ENCODE peak calls at places on chromosomes 1 and 21, in six cellular contexts. M is HCT116, H is GM23248, E is tibial artery, K is mesenchymal stem cell, T is NT2/D1. D is an unnamed sample.
A peak's percentile ranks its signal among the peaks of the same experiment; 100 is the strongest.

GRCh38 chr1:187509091-187509490 is 680.3 kb downstream of the PLA2G4A start:
- DNase-seq in T (no peak), H (peak; percentile 4), M (no peak), K (peak; percentile 14), E (no peak), D (no peak)

GRCh38 chr1:8104278-8105236 is 78.4 kb upstream of the ERRFI1 start:
- DNase-seq in E (no peak), T (no peak), H (no peak), M (no peak), K (no peak), D (no peak)

GRCh38 chr1:218705911-218706893 is 361.1 kb downstream of the TGFB2 start:
- DNase-seq in M (peak; percentile 93), K (peak; percentile 96), T (no peak), E (no peak), H (peak; percentile 92), D (no peak)

GRCh38 chr1:241482761-241483250 is 36.7 kb downstream of the FH start:
- DNase-seq in M (peak; percentile 56), T (no peak), E (no peak), K (peak; percentile 36), H (peak; percentile 86), D (no peak)

GRCh38 chr21:43269461-43269860 is 100.7 kb downstream of the CRYAA start:
- DNase-seq in E (no peak), K (no peak), M (no peak), T (no peak), H (no peak), D (peak; percentile 28)

GRCh38 chr1:211698161-211699026 is 23.0 kb upstream of the NEK2 start:
- DNase-seq in M (peak; percentile 69), T (peak; percentile 77), H (peak; percentile 68), K (peak; percentile 60), E (peak; percentile 76), D (peak; percentile 82)

GRCh38 chr21:41601573-41602371 is 93.8 kb upstream of the TMPRSS2 start:
- DNase-seq in K (no peak), T (no peak), H (peak; percentile 62), E (peak; percentile 32), M (no peak), D (no peak)

GRCh38 chr21:42162831-42163510 is 56.0 kb upstream of the ABCG1 start:
- DNase-seq in T (no peak), M (no peak), H (peak; percentile 16), E (no peak), K (no peak), D (no peak)

GRCh38 chr21:26061437-26061836 is 109.1 kb downstream of the APP start:
- DNase-seq in T (no peak), H (peak; percentile 35), E (no peak), M (no peak), K (peak; percentile 92), D (no peak)

GRCh38 chr1:160665330-160666078 is 18.7 kb upstream of the SLAMF1 start:
- DNase-seq in E (no peak), K (peak; percentile 53), M (no peak), H (no peak), T (no peak), D (no peak)

GRCh38 chr1:2238361-2239055 is 10.4 kb downstream of the SKI start:
- DNase-seq in H (no peak), K (no peak), M (no peak), E (no peak), T (no peak), D (no peak)

GRCh38 chr1:59609245-59609644 is 205.5 kb upstream of the HOOK1 start:
- DNase-seq in T (no peak), E (no peak), K (no peak), M (no peak), H (no peak), D (no peak)

GRCh38 chr1:150555971-150556865 is 7.0 kb downstream of the ADAMTSL4 start:
- DNase-seq in T (no peak), K (peak; percentile 59), H (peak; percentile 0), M (no peak), E (no peak), D (no peak)

GRCh38 chr1:77560741-77561140 is 121.7 kb downstream of the ZZZ3 start:
- DNase-seq in H (no peak), K (no peak), E (no peak), T (no peak), M (no peak), D (no peak)

GRCh38 chr1:53326598-53327182 is 1.2 kb downstream of the LRP8 start:
- DNase-seq in E (no peak), H (peak; percentile 46), T (peak; percentile 36), K (peak; percentile 53), M (no peak), D (peak; percentile 73)

GRCh38 chr1:39326836-39327235 is 122.3 kb downstream of the MACF1 start:
- DNase-seq in T (no peak), H (peak; percentile 16), K (peak; percentile 34), M (no peak), E (no peak), D (no peak)

GRCh38 chr1:57879700-57880099 is 455.8 kb upstream of the DAB1 start:
- DNase-seq in H (no peak), T (no peak), E (no peak), K (no peak), M (no peak), D (no peak)

DNA sequence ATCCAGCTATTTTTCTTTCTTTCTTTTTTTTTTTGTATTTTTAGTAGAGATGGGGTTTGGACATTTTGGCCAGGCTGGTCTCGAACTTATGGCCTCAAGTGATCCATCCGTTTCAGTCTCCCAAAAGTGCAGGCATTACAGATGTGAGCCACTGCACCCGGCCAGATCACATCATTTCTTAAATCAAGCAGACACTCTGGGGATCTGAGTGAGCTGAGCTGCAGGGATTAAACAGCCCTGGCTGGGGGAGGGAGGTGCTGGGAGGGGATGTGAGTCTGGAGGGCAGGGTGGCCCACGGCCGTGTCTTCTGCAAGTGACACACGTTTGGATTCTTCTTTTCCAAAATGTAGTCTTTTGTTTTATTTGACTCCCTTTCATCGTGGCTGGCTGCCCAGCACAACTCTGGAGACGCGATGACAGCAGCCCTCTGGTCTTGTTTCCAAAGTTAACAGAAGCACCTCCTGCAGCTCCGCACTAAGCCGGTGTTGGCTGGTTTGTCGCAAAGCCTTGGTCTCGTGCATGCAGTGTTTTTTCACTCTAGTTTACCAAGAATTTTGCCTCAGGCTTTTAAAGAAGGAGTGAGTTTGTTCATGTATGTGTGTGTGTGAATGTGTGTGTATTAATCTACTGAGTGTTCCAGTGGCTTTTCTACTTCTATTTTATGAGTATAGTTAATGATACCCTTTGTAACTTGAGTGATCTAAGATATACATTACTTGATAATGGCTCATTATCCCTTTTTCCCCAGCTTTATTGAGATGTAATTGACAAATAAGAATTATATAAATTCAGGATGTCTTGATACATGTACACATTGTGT is 2.8 kb upstream of the KRTAP10-5 start:
- DNase-seq in E (no peak), K (no peak), T (no peak), H (no peak), M (no peak), D (no peak)
- H3K4me3 ChIP-seq in E (no peak overlapping the region), K (no peak overlapping the region), T (no peak overlapping the region), H (no peak overlapping the region), M (no peak overlapping the region), D (no peak overlapping the region)

GRCh38 chr1:23691499-23692307 is at the start of gene RPL11:
- DNase-seq in M (peak; percentile 93), T (peak; percentile 57), E (peak; percentile 96), K (peak; percentile 97), H (peak; percentile 98), D (peak; percentile 88)

GRCh38 chr1:23694371-23694770 is 2.8 kb downstream of the RPL11 start:
- DNase-seq in H (no peak), T (no peak), E (no peak), M (no peak), K (no peak), D (no peak)

GRCh38 chr1:23695667-23696066 is 4.1 kb downstream of the RPL11 start:
- DNase-seq in K (no peak), H (no peak), E (no peak), M (no peak), T (no peak), D (no peak)

GRCh38 chr1:23692308-23692871 is 784 bp downstream of the RPL11 start:
- DNase-seq in E (no peak), T (no peak), H (peak; percentile 31), M (no peak), K (peak; percentile 19), D (peak; percentile 10)

GRCh38 chr1:23693599-23693998 is 2.0 kb downstream of the RPL11 start:
- DNase-seq in H (no peak), K (no peak), E (no peak), T (no peak), M (no peak), D (no peak)
- H3K4me3 ChIP-seq in H (peak overlapping the region; percentile 95), K (no peak overlapping the region), E (peak overlapping the region; percentile 86), T (peak overlapping the region; percentile 75), M (peak overlapping the region; percentile 87), D (peak overlapping the region; percentile 82)

DNA sequence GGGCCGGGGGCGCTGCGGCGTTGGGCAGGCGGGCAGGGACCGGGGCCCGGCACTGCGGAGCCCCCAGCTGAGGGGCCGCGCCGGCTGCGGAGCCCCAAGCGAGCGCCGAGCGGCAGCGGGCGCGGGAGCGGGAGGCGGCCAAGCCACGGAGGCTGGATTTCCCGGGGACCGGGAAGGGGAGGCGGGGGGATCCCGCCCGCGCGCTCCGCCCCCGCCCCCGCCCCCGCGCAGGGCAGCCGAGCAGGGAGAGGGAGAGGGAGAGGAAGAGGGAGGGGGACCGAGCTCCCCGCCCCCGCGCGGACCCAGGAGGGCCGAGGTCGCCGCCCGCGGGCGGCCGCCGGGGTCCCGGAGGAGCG is at the start of gene DLGAP3:
- DNase-seq in E (no peak), M (no peak), H (no peak), K (no peak), T (no peak), D (no peak)
- H3K4me3 ChIP-seq in E (peak within 1 kb of the TSS; percentile 36), M (no peak within 1 kb of the TSS), H (no peak within 1 kb of the TSS), K (peak within 1 kb of the TSS; percentile 43), T (peak within 1 kb of the TSS; percentile 68), D (peak within 1 kb of the TSS; percentile 25)

GRCh38 chr1:204299828-204300365 is 59.8 kb downstream of the PLEKHA6 start:
- DNase-seq in M (no peak), K (no peak), T (no peak), H (no peak), E (no peak), D (no peak)

GRCh38 chr1:204306076-204306475 is 53.7 kb downstream of the PLEKHA6 start:
- DNase-seq in H (no peak), T (no peak), M (no peak), K (no peak), E (no peak), D (no peak)

GRCh38 chr1:204304067-204304466 is 55.7 kb downstream of the PLEKHA6 start:
- DNase-seq in H (no peak), K (no peak), T (peak; percentile 91), E (no peak), M (no peak), D (no peak)

GRCh38 chr1:204302769-204303168 is 57.0 kb downstream of the PLEKHA6 start:
- DNase-seq in M (no peak), E (no peak), K (no peak), T (no peak), H (no peak), D (no peak)

DNA sequence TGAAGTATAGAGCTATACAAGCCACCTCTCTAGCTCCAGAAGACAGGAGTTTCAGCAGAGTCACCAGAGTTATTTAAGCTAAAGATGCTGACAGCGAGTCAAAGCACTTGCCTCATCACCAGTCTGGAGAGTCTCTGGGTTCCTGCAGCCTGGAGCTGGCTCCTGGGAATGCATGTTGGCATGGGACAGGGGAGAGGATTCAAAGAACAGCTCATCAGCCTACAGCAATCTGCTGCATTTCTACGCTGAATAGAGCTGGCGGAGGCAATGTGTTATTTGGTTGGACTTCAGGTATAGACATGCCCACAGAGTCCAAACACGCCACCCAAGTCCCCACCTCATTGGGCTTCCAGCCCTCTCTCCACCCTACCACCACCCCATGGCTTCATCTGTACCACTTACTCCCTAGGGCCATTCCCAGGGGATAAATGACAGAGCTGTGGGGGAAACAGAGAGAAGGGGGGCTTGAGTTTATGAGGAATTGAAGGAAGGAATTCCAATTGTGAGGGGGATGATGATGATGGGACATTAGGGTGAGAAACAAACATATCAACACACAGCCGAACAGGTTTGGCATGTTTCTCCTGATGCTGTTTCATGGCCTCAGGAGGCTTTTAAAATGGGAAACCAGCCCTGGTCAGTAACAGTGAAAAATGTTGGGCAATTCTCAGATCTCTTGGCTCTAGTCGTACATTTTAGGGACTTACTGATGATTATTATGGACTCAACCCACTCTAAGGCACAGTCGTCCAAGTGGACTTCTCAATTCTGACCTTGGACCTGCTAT is 58.4 kb downstream of the PLEKHA6 start:
- DNase-seq in T (no peak), M (no peak), H (peak; percentile 61), K (no peak), E (peak; percentile 83), D (no peak)
- H3K4me3 ChIP-seq in T (no peak overlapping the region), M (no peak overlapping the region), H (no peak overlapping the region), K (no peak overlapping the region), E (no peak overlapping the region), D (no peak overlapping the region)